ENCODE peak calls at places on chromosomes 4 and X, in five cellular contexts. One of them, this sample, is unnamed.

GRCh38 chr4:169416997-169417396 is 146.2 kb upstream of the SH3RF1 start:
- DNase-seq in left ventricle myocardium inferior: no peak
- DNase-seq in uterus: no peak
- DNase-seq in PC-9: no peak
- DNase-seq in upper lobe of left lung: no peak
- DNase-seq in this sample: no peak

GRCh38 chrX:109928596-109929335 is 74.1 kb upstream of the TMEM164 start:
- DNase-seq in left ventricle myocardium inferior: no peak
- DNase-seq in uterus: no peak
- DNase-seq in PC-9: no peak
- DNase-seq in upper lobe of left lung: no peak
- DNase-seq in this sample: no peak

GRCh38 chr4:5784960-5785611 is 74.1 kb downstream of the EVC start:
- DNase-seq in left ventricle myocardium inferior: no peak
- DNase-seq in uterus: no peak
- DNase-seq in PC-9: no peak
- DNase-seq in upper lobe of left lung: no peak
- DNase-seq in this sample: no peak

GRCh38 chr4:158446106-158446505 is 75.6 kb upstream of the RXFP1 start:
- DNase-seq in left ventricle myocardium inferior: no peak
- DNase-seq in uterus: no peak
- DNase-seq in PC-9: no peak
- DNase-seq in upper lobe of left lung: no peak
- DNase-seq in this sample: no peak

GRCh38 chr4:165810726-165811125 is 62.3 kb upstream of the TLL1 start:
- DNase-seq in left ventricle myocardium inferior: no peak
- DNase-seq in uterus: no peak
- DNase-seq in PC-9: no peak
- DNase-seq in upper lobe of left lung: no peak
- DNase-seq in this sample: no peak

GRCh38 chrX:7390446-7390845 is 242.5 kb upstream of the PUDP start:
- DNase-seq in left ventricle myocardium inferior: no peak
- DNase-seq in uterus: no peak
- DNase-seq in PC-9: no peak
- DNase-seq in upper lobe of left lung: no peak
- DNase-seq in this sample: no peak

GRCh38 chr4:105135746-105136145 is 10.9 kb upstream of the TET2 start:
- DNase-seq in left ventricle myocardium inferior: no peak
- DNase-seq in uterus: no peak
- DNase-seq in PC-9: no peak
- DNase-seq in upper lobe of left lung: no peak
- DNase-seq in this sample: no peak

GRCh38 chr4:128301979-128302378 is 14.4 kb upstream of the PGRMC2 start:
- DNase-seq in left ventricle myocardium inferior: no peak
- DNase-seq in uterus: no peak
- DNase-seq in PC-9: no peak
- DNase-seq in upper lobe of left lung: no peak
- DNase-seq in this sample: no peak

GRCh38 chrX:45743081-45743533 is 542.4 kb upstream of the DIPK2B start:
- DNase-seq in left ventricle myocardium inferior: no peak
- DNase-seq in uterus: no peak
- DNase-seq in PC-9: peak; percentile 41
- DNase-seq in upper lobe of left lung: no peak
- DNase-seq in this sample: no peak

GRCh38 chr4:157992038-157992706 is 180.7 kb downstream of the GASK1B start:
- DNase-seq in left ventricle myocardium inferior: no peak
- DNase-seq in uterus: peak; percentile 75
- DNase-seq in PC-9: no peak
- DNase-seq in upper lobe of left lung: no peak
- DNase-seq in this sample: peak; percentile 54

GRCh38 chrX:69424910-69425309 is 79.2 kb upstream of the NALF2 start:
- DNase-seq in left ventricle myocardium inferior: no peak
- DNase-seq in uterus: no peak
- DNase-seq in PC-9: no peak
- DNase-seq in upper lobe of left lung: no peak
- DNase-seq in this sample: no peak

GRCh38 chr4:39758176-39758575 is 60.2 kb downstream of the UBE2K start:
- DNase-seq in left ventricle myocardium inferior: no peak
- DNase-seq in uterus: no peak
- DNase-seq in PC-9: no peak
- DNase-seq in upper lobe of left lung: no peak
- DNase-seq in this sample: no peak

GRCh38 chr4:182973421-182974340 is 56.5 kb upstream of the DCTD start:
- DNase-seq in left ventricle myocardium inferior: no peak
- DNase-seq in uterus: no peak
- DNase-seq in PC-9: no peak
- DNase-seq in upper lobe of left lung: no peak
- DNase-seq in this sample: no peak

GRCh38 chr4:117085185-117085701 is at the start of gene TRAM1L1:
- DNase-seq in left ventricle myocardium inferior: peak; percentile 55
- DNase-seq in uterus: peak; percentile 19
- DNase-seq in PC-9: no peak
- DNase-seq in upper lobe of left lung: peak; percentile 37
- DNase-seq in this sample: peak; percentile 42

GRCh38 chr4:74218201-74218600 is 60.3 kb downstream of the MTHFD2L start:
- DNase-seq in left ventricle myocardium inferior: no peak
- DNase-seq in uterus: no peak
- DNase-seq in PC-9: no peak
- DNase-seq in upper lobe of left lung: no peak
- DNase-seq in this sample: no peak

GRCh38 chr4:86653237-86653865 is 59.2 kb downstream of the PTPN13 start:
- DNase-seq in left ventricle myocardium inferior: no peak
- DNase-seq in uterus: no peak
- DNase-seq in PC-9: no peak
- DNase-seq in upper lobe of left lung: no peak
- DNase-seq in this sample: no peak

GRCh38 chrX:136457303-136457917 is 30.3 kb upstream of the BRS3 start:
- DNase-seq in left ventricle myocardium inferior: no peak
- DNase-seq in uterus: no peak
- DNase-seq in PC-9: peak; percentile 96
- DNase-seq in upper lobe of left lung: no peak
- DNase-seq in this sample: no peak

GRCh38 chr4:61527886-61528285 is 327.8 kb downstream of the ADGRL3 start:
- DNase-seq in left ventricle myocardium inferior: no peak
- DNase-seq in uterus: no peak
- DNase-seq in PC-9: no peak
- DNase-seq in upper lobe of left lung: no peak
- DNase-seq in this sample: no peak

GRCh38 chrX:15465896-15466651 is 27.1 kb downstream of the PIR start:
- DNase-seq in left ventricle myocardium inferior: no peak
- DNase-seq in uterus: no peak
- DNase-seq in PC-9: no peak
- DNase-seq in upper lobe of left lung: no peak
- DNase-seq in this sample: no peak

GRCh38 chr4:3045500-3045850 is 28.9 kb downstream of the HTT-AS start:
- DNase-seq in left ventricle myocardium inferior: peak; percentile 46
- DNase-seq in uterus: no peak
- DNase-seq in PC-9: no peak
- DNase-seq in upper lobe of left lung: peak; percentile 81
- DNase-seq in this sample: no peak

GRCh38 chr4:137892134-137892533 is 350.0 kb downstream of the SLC7A11 start:
- DNase-seq in left ventricle myocardium inferior: no peak
- DNase-seq in uterus: no peak
- DNase-seq in PC-9: no peak
- DNase-seq in upper lobe of left lung: no peak
- DNase-seq in this sample: no peak

GRCh38 chrX:134180566-134180965 is 56.4 kb upstream of the CCDC160 start:
- DNase-seq in left ventricle myocardium inferior: no peak
- DNase-seq in uterus: no peak
- DNase-seq in PC-9: no peak
- DNase-seq in upper lobe of left lung: no peak
- DNase-seq in this sample: no peak

GRCh38 chr4:6468376-6468775 is 4.0 kb downstream of the PPP2R2C start:
- DNase-seq in left ventricle myocardium inferior: no peak
- DNase-seq in uterus: no peak
- DNase-seq in PC-9: no peak
- DNase-seq in upper lobe of left lung: no peak
- DNase-seq in this sample: no peak

GRCh38 chr4:14095881-14096280 is 468.4 kb upstream of the BOD1L1 start:
- DNase-seq in left ventricle myocardium inferior: no peak
- DNase-seq in uterus: no peak
- DNase-seq in PC-9: no peak
- DNase-seq in upper lobe of left lung: no peak
- DNase-seq in this sample: no peak

GRCh38 chr4:121594796-121595526 is 101.8 kb downstream of the ANXA5 start:
- DNase-seq in left ventricle myocardium inferior: no peak
- DNase-seq in uterus: peak; percentile 38
- DNase-seq in PC-9: no peak
- DNase-seq in upper lobe of left lung: no peak
- DNase-seq in this sample: no peak

GRCh38 chr4:5747746-5748365 is 36.9 kb downstream of the EVC start:
- DNase-seq in left ventricle myocardium inferior: no peak
- DNase-seq in uterus: peak; percentile 67
- DNase-seq in PC-9: no peak
- DNase-seq in upper lobe of left lung: no peak
- DNase-seq in this sample: peak; percentile 96

GRCh38 chr4:163544407-163545038 is 50.0 kb downstream of the TMA16 start:
- DNase-seq in left ventricle myocardium inferior: peak; percentile 43
- DNase-seq in uterus: peak; percentile 34
- DNase-seq in PC-9: no peak
- DNase-seq in upper lobe of left lung: peak; percentile 57
- DNase-seq in this sample: no peak

GRCh38 chr4:89111833-89112563 is 665 bp downstream of the TIGD2 start:
- DNase-seq in left ventricle myocardium inferior: no peak
- DNase-seq in uterus: no peak
- DNase-seq in PC-9: peak; percentile 92
- DNase-seq in upper lobe of left lung: peak; percentile 59
- DNase-seq in this sample: peak; percentile 73

GRCh38 chr4:14072506-14072905 is 445.0 kb upstream of the BOD1L1 start:
- DNase-seq in left ventricle myocardium inferior: no peak
- DNase-seq in uterus: no peak
- DNase-seq in PC-9: no peak
- DNase-seq in upper lobe of left lung: no peak
- DNase-seq in this sample: no peak

DNA sequence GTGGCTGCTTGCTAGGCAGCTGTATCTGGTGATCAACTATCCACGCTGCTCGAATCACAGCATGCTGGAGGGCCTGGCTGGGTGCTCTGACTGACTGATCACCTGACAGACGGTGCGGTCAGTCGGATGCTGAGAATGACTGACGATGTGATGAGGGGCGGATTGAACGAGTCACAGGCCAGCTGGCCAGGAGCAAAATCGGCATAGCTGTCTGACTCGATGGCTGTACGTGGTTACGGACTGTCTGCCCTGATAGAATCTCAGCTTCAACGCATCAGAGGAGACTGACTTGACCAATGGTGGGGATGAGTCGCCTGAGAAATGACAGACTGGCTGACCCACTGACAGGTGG is 1.0 kb upstream of the SUV39H1 start:
- DNase-seq in left ventricle myocardium inferior: no peak
- DNase-seq in uterus: no peak
- DNase-seq in PC-9: no peak
- DNase-seq in upper lobe of left lung: no peak
- DNase-seq in this sample: no peak
- H3K27ac ChIP-seq in left ventricle myocardium inferior: peak overlapping the region; percentile 90
- H3K27ac ChIP-seq in uterus: peak overlapping the region; percentile 89
- H3K27ac ChIP-seq in PC-9: no peak overlapping the region
- H3K27ac ChIP-seq in upper lobe of left lung: peak overlapping the region; percentile 87
- H3K27ac ChIP-seq in this sample: no peak overlapping the region

DNA sequence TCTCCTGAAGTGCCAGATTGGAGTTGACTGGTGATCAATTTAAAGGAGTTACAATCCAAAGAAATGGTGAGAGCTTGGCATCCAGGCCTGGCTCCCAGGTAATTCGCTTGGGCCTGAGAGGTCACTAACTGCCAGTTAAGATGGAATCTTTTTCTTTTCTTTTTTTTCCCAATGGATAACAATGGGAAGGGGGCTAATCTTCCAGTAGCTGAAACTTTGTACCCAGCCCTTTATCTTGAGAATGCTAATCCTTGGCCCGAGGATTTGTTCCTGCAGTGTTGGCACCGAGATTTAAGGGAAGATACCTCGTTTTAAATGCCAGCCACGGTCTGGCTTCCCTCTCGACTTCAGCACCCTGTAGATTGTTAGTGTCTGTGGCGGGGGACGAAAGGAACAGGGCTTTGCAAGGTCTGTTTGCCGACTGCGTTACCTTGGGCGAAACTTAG is 13.4 kb upstream of the PITX2 start:
- DNase-seq in left ventricle myocardium inferior: no peak
- DNase-seq in uterus: no peak
- DNase-seq in PC-9: no peak
- DNase-seq in upper lobe of left lung: no peak
- DNase-seq in this sample: no peak
- H3K27me3 ChIP-seq in left ventricle myocardium inferior: peaks cover 100% of the 10 kb centered on the region
- H3K27me3 ChIP-seq in uterus: peaks cover 53% of the 10 kb centered on the region
- H3K27me3 ChIP-seq in PC-9: no peaks in the 10 kb centered on the region
- H3K27me3 ChIP-seq in upper lobe of left lung: peaks cover 70% of the 10 kb centered on the region
- H3K27me3 ChIP-seq in this sample: peaks cover 92% of the 10 kb centered on the region

DNA sequence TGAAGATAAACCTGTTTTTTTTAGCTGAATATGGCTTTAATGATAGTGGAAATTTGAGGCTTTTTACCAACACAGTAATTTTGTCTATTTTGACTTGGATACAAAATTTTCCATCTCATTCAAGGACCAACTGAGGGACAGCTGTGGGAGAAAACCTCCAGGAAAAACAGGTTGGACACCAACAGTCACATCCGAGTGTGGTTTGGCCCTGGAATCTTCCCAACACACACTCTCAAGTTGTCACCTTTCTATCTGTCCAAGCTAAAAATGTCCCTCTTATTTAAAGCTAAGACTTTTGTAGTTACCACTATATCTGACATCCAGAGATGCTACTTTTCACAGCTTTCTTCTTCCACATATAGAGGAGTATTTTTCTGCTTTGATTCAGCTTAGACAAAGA is 404.9 kb downstream of the PCDH7 start:
- DNase-seq in left ventricle myocardium inferior: no peak
- DNase-seq in uterus: no peak
- DNase-seq in PC-9: no peak
- DNase-seq in upper lobe of left lung: no peak
- DNase-seq in this sample: no peak
- H3K27ac ChIP-seq in left ventricle myocardium inferior: no peak overlapping the region
- H3K27ac ChIP-seq in uterus: no peak overlapping the region
- H3K27ac ChIP-seq in PC-9: no peak overlapping the region
- H3K27ac ChIP-seq in upper lobe of left lung: no peak overlapping the region
- H3K27ac ChIP-seq in this sample: no peak overlapping the region

GRCh38 chrX:141669689-141670088 is 28.9 kb downstream of the SPANXD start:
- DNase-seq in left ventricle myocardium inferior: no peak
- DNase-seq in uterus: no peak
- DNase-seq in PC-9: no peak
- DNase-seq in upper lobe of left lung: peak; percentile 35
- DNase-seq in this sample: no peak
- H3K27me3 ChIP-seq in left ventricle myocardium inferior: no peaks in the 10 kb centered on the region
- H3K27me3 ChIP-seq in uterus: no peaks in the 10 kb centered on the region
- H3K27me3 ChIP-seq in PC-9: no peaks in the 10 kb centered on the region
- H3K27me3 ChIP-seq in upper lobe of left lung: no peaks in the 10 kb centered on the region
- H3K27me3 ChIP-seq in this sample: no peaks in the 10 kb centered on the region

DNA sequence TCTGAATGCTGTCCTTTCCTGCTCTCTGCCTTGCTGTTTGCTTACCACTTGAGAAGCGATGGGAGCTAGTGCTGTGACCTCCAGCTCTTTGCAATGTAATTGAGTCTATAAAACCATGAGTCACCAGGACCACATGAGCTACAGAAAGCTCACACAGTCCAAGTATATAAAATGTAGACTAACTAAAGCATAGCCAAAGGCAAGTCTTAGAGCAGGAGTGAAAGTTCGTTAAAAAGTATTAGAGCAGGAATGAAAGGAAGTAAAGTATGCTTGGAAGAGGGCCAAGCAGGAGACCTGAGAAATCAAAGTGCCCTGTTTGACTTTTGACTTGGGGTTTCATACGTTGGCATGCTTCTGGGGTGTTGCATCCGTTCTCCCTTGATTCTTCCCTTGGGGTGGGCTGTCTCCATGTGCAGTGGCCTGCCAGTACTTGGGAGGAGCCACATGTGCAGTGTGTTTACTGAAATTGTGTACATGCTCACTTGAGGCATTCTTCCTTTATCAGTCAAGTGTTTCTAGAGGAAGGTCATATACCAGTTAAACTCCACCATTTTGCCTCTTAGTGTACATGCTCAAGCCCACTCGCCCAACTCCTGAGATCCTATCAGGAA is 71.3 kb upstream of the KIT start:
- DNase-seq in left ventricle myocardium inferior: no peak
- DNase-seq in uterus: no peak
- DNase-seq in PC-9: peak; percentile 55
- DNase-seq in upper lobe of left lung: no peak
- DNase-seq in this sample: peak; percentile 3
- H3K27ac ChIP-seq in left ventricle myocardium inferior: no peak overlapping the region
- H3K27ac ChIP-seq in uterus: no peak overlapping the region
- H3K27ac ChIP-seq in PC-9: no peak overlapping the region
- H3K27ac ChIP-seq in upper lobe of left lung: no peak overlapping the region
- H3K27ac ChIP-seq in this sample: no peak overlapping the region

This sample was measured in AG04450.